ENCODE peak calls at places on chromosomes 16 and 17, in eight cellular contexts. Q, M, G, W, F, S, Z and J are unnamed samples. For H3K4me1, the result is how much of the 10 kb centered on the place peaks cover.

GRCh38 chr17:78343433-78344201 is 16.3 kb downstream of the SOCS3 start:
- DNase-seq in Q (no peak), M (no peak), G (no peak), W (no peak), F (peak), S (no peak), Z (peak), J (no peak)

GRCh38 chr17:39171933-39172332 is 6.0 kb upstream of the ARL5C start:
- DNase-seq in Q (no peak), M (no peak), G (no peak), W (no peak), F (no peak), S (no peak), Z (no peak), J (no peak)

GRCh38 chr16:66961065-66961744 is at the start of gene CES3:
- DNase-seq in Q (no peak), M (peak), G (peak), W (peak), F (peak), S (peak), Z (peak), J (peak)

GRCh38 chr17:79883202-79883601 is 44.0 kb upstream of the CBX4 start:
- DNase-seq in Q (no peak), M (no peak), G (no peak), W (no peak), F (no peak), S (no peak), Z (no peak), J (no peak)

GRCh38 chr17:43905985-43906852 is 1.1 kb downstream of the MPP2 start:
- DNase-seq in Q (peak), M (peak), G (peak), W (peak), F (peak), S (peak), Z (peak), J (peak)

GRCh38 chr16:81367821-81368220 is 53.1 kb downstream of the GAN start:
- DNase-seq in Q (no peak), M (no peak), G (no peak), W (no peak), F (no peak), S (no peak), Z (no peak), J (no peak)

GRCh38 chr16:4110680-4111079 is 5.6 kb downstream of the ADCY9 start:
- DNase-seq in Q (no peak), M (no peak), G (no peak), W (no peak), F (peak), S (no peak), Z (peak), J (no peak)

GRCh38 chr16:60180609-60181008 is 1446.5 kb upstream of the GOT2 start:
- DNase-seq in Q (no peak), M (no peak), G (no peak), W (no peak), F (no peak), S (no peak), Z (no peak), J (no peak)

GRCh38 chr17:45825792-45826191 is 18.9 kb upstream of the SPPL2C start:
- DNase-seq in Q (no peak), M (no peak), G (no peak), W (no peak), F (no peak), S (no peak), Z (no peak), J (no peak)

GRCh38 chr17:45018514-45019176 is 32.8 kb downstream of the DCAKD start:
- DNase-seq in Q (peak), M (no peak), G (peak), W (peak), F (no peak), S (peak), Z (peak), J (peak)

GRCh38 chr17:47745037-47745380 is 12.0 kb downstream of the TBX21 start:
- DNase-seq in Q (no peak), M (no peak), G (no peak), W (no peak), F (no peak), S (no peak), Z (no peak), J (no peak)

GRCh38 chr16:369866-370436 is 387 bp downstream of the MRPL28 start:
- DNase-seq in Q (no peak), M (no peak), G (no peak), W (peak), F (peak), S (no peak), Z (no peak), J (no peak)

GRCh38 chr16:51290410-51290809 is 139.3 kb upstream of the SALL1 start:
- DNase-seq in Q (no peak), M (no peak), G (no peak), W (no peak), F (no peak), S (no peak), Z (no peak), J (no peak)

GRCh38 chr17:39672522-39673334 is 4.5 kb downstream of the PNMT start:
- DNase-seq in Q (no peak), M (no peak), G (no peak), W (no peak), F (no peak), S (no peak), Z (no peak), J (no peak)

GRCh38 chr17:80761421-80761871 is 216.8 kb downstream of the RPTOR start:
- DNase-seq in Q (no peak), M (no peak), G (no peak), W (no peak), F (no peak), S (no peak), Z (no peak), J (no peak)

GRCh38 chr16:3444032-3444388 is 530 bp downstream of the NAA60 start:
- DNase-seq in Q (no peak), M (peak), G (no peak), W (no peak), F (no peak), S (peak), Z (peak), J (no peak)

GRCh38 chr17:37133131-37133530 is 184.4 kb downstream of the AATF start:
- DNase-seq in Q (no peak), M (no peak), G (no peak), W (no peak), F (no peak), S (peak), Z (no peak), J (no peak)

GRCh38 chr16:19245326-19245925 is 40.1 kb upstream of the CLEC19A start:
- DNase-seq in Q (no peak), M (no peak), G (no peak), W (peak), F (no peak), S (no peak), Z (peak), J (no peak)

GRCh38 chr17:4318596-4318995 is 47.9 kb downstream of the UBE2G1 start:
- DNase-seq in Q (no peak), M (no peak), G (no peak), W (no peak), F (no peak), S (no peak), Z (no peak), J (no peak)

GRCh38 chr17:4317648-4318047 is 48.8 kb downstream of the UBE2G1 start:
- DNase-seq in Q (no peak), M (no peak), G (no peak), W (no peak), F (no peak), S (no peak), Z (no peak), J (no peak)

GRCh38 chr17:4319221-4319620 is 47.3 kb downstream of the UBE2G1 start:
- DNase-seq in Q (no peak), M (no peak), G (no peak), W (no peak), F (no peak), S (no peak), Z (no peak), J (no peak)

GRCh38 chr17:4316648-4317047 is 49.8 kb downstream of the UBE2G1 start:
- DNase-seq in Q (no peak), M (no peak), G (no peak), W (no peak), F (no peak), S (no peak), Z (no peak), J (no peak)

DNA sequence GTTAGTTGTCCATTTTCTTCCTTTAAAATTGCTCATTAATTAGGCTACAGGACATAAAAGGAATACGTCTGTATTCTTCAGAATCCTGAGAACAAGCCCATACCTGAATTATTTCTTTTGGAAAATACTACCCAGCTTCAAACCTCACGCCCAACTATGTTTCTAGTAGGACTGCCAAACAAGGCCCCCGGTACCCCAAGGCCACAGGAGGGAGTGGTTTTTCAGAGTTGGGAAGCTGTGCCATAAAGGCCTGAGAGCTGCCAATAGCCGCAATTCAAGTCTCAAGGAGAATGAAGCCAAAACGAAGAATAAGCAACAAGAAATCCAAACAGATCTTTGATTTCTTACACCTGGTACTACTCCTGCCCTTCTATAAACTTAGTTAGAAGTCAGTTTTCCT is 48.3 kb downstream of the UBE2G1 start:
- DNase-seq in Q (peak), M (peak), G (no peak), W (no peak), F (no peak), S (no peak), Z (peak), J (no peak)
- H3K4me1 ChIP-seq in Q (under half), M (under half), G (half or more), W (under half), F (under half), S (under half), Z (under half), J (half or more)

DNA sequence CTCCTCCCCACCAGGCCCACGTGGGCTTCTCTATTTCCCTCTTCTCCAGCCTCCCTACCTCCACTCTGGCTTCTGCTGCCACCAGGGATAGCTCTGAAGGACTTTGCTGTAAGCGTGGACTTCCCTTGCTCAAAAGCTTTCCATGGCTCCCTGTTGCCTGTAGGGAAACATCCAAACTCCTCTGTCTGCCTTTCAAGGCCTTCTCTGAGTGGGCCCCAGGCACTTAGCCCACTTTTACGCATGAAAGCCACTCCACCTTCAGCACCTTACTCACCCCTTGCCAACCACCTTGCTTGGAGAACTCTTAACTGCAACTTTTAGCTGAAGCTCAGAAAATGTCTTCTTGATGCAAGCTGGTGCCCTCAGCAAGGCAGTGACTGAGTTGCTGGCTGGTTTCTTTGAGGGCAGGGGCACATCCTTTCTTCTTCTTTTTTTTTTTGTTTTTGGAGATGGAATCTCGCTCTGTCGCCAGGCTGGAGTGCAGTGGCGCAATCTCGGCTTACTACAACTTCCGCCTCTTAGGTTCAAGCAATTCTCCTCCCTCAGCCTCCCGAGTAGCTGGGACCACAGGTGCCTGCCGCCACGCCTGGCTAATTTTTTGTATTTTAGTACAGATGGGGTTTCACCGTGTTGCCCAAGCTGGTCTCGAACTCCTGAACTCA is 52.0 kb upstream of the DLX4 start:
- DNase-seq in Q (no peak), M (no peak), G (no peak), W (no peak), F (no peak), S (no peak), Z (no peak), J (no peak)
- H3K4me1 ChIP-seq in Q (under half), M (under half), G (under half), W (under half), F (under half), S (under half), Z (under half), J (under half)

DNA sequence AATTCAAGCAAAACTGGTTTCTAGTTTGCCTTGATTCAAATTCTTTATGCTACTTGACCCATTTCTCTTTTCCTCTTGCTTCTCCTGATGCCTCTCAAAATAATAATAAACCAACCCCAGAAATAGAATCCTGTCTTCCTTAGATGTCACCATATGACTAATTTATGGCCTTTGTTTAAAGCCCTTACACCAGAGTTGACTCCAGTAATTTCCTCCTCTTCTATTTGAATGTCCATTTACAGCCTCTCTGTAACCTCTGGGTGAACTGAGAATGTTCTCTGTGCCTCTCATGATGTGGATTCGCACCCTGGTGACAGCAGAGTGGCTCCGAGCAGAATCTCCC is 31.5 kb downstream of the ZFHX3 start:
- DNase-seq in Q (no peak), M (no peak), G (no peak), W (no peak), F (no peak), S (no peak), Z (no peak), J (no peak)
- H3K4me1 ChIP-seq in Q (under half), M (under half), G (under half), W (under half), F (under half), S (under half), Z (under half), J (half or more)

GRCh38 chr16:85606920-85607319 is 6.2 kb upstream of the GSE1 start:
- DNase-seq in Q (no peak), M (no peak), G (no peak), W (no peak), F (no peak), S (peak), Z (no peak), J (no peak)
- H3K4me1 ChIP-seq in Q (under half), M (under half), G (under half), W (under half), F (half or more), S (under half), Z (under half), J (under half)

GRCh38 chr17:2474371-2474770 is 37.3 kb downstream of the METTL16 start:
- DNase-seq in Q (no peak), M (no peak), G (no peak), W (no peak), F (no peak), S (no peak), Z (no peak), J (no peak)
- H3K4me1 ChIP-seq in Q (under half), M (under half), G (under half), W (under half), F (under half), S (under half), Z (under half), J (under half)